ENCODE peak calls at places on chromosome 4, in six cellular contexts. C is HT-29, U is MCF 10A, N is left lung, I is AG09309, S is non-pigmented ciliary epithelial cell. V is an unnamed sample.

GRCh38 chr4:112147697-112148096 is 2.4 kb downstream of the FAM241A start:
- DNase-seq in C (no peak), U (no peak), N (no peak), I (no peak), S (no peak), V (no peak)

GRCh38 chr4:61532324-61532723 is 332.2 kb downstream of the ADGRL3 start:
- DNase-seq in C (no peak), U (no peak), N (no peak), I (no peak), S (peak), V (no peak)

GRCh38 chr4:40939826-40940225 is 190.1 kb downstream of the NSUN7 start:
- DNase-seq in C (no peak), U (no peak), N (no peak), I (no peak), S (no peak), V (no peak)

GRCh38 chr4:36399762-36400353 is 118.4 kb downstream of the DTHD1 start:
- DNase-seq in C (peak), U (peak), N (no peak), I (no peak), S (no peak), V (no peak)

GRCh38 chr4:156293657-156294297 is 340.1 kb upstream of the CTSO start:
- DNase-seq in C (peak), U (peak), N (no peak), I (peak), S (peak), V (no peak)

GRCh38 chr4:3285558-3286334 is 7.1 kb upstream of the RGS12 start:
- DNase-seq in C (no peak), U (peak), N (peak), I (peak), S (no peak), V (peak)

GRCh38 chr4:1402516-1403101 is 3.6 kb downstream of the NKX1-1 start:
- DNase-seq in C (no peak), U (no peak), N (peak), I (no peak), S (no peak), V (peak)

GRCh38 chr4:141347738-141348524 is 127.2 kb downstream of the ZNF330 start:
- DNase-seq in C (no peak), U (peak), N (no peak), I (no peak), S (no peak), V (no peak)

GRCh38 chr4:139704915-139705485 is 39.4 kb downstream of the MGST2 start:
- DNase-seq in C (no peak), U (peak), N (no peak), I (no peak), S (no peak), V (no peak)

V was measured in RWPE2.